ENCODE peak calls at places on chromosomes 3 and 15, in six cellular contexts. One of them, this sample, is unnamed.

GRCh38 chr3:188170461-188171459 is 16.8 kb downstream of the LPP start:
- DNase-seq in AG04449: no peak
- DNase-seq in AG10803: no peak
- DNase-seq in tibial nerve: no peak
- DNase-seq in A549: peak; percentile 53
- DNase-seq in fibroblast of the aortic adventitia: no peak
- DNase-seq in this sample: no peak

GRCh38 chr3:159941043-159941994 is 47.3 kb upstream of the IL12A start:
- DNase-seq in AG04449: no peak
- DNase-seq in A549: no peak
- DNase-seq in tibial nerve: no peak
- DNase-seq in AG10803: no peak
- DNase-seq in fibroblast of the aortic adventitia: no peak
- DNase-seq in this sample: no peak

GRCh38 chr3:43932921-43933320 is 242.2 kb downstream of the ABHD5 start:
- DNase-seq in tibial nerve: no peak
- DNase-seq in A549: no peak
- DNase-seq in AG10803: peak; percentile 55
- DNase-seq in fibroblast of the aortic adventitia: peak; percentile 80
- DNase-seq in AG04449: no peak
- DNase-seq in this sample: peak; percentile 60

GRCh38 chr3:150783334-150783733 is 20.4 kb upstream of the SIAH2 start:
- DNase-seq in AG04449: no peak
- DNase-seq in tibial nerve: no peak
- DNase-seq in fibroblast of the aortic adventitia: peak; percentile 51
- DNase-seq in A549: no peak
- DNase-seq in AG10803: peak; percentile 56
- DNase-seq in this sample: peak; percentile 22

GRCh38 chr3:55524565-55525244 is 37.6 kb upstream of the WNT5A start:
- DNase-seq in AG04449: peak; percentile 4
- DNase-seq in tibial nerve: no peak
- DNase-seq in fibroblast of the aortic adventitia: peak; percentile 87
- DNase-seq in AG10803: peak; percentile 86
- DNase-seq in A549: no peak
- DNase-seq in this sample: peak; percentile 53

GRCh38 chr15:39074341-39074740 is 506.5 kb upstream of the THBS1 start:
- DNase-seq in AG04449: no peak
- DNase-seq in tibial nerve: no peak
- DNase-seq in A549: no peak
- DNase-seq in AG10803: no peak
- DNase-seq in fibroblast of the aortic adventitia: peak; percentile 37
- DNase-seq in this sample: no peak

GRCh38 chr3:123261666-123262065 is 59.9 kb downstream of the SEC22A start:
- DNase-seq in A549: no peak
- DNase-seq in AG04449: no peak
- DNase-seq in tibial nerve: no peak
- DNase-seq in AG10803: no peak
- DNase-seq in fibroblast of the aortic adventitia: no peak
- DNase-seq in this sample: no peak

GRCh38 chr3:27431116-27431515 is 53.1 kb downstream of the SLC4A7 start:
- DNase-seq in AG10803: peak; percentile 99
- DNase-seq in A549: peak; percentile 87
- DNase-seq in fibroblast of the aortic adventitia: peak; percentile 98
- DNase-seq in tibial nerve: no peak
- DNase-seq in AG04449: peak; percentile 99
- DNase-seq in this sample: peak; percentile 98

GRCh38 chr3:150607267-150608065 is 4.3 kb downstream of the SELENOT start:
- DNase-seq in AG04449: no peak
- DNase-seq in AG10803: no peak
- DNase-seq in tibial nerve: no peak
- DNase-seq in fibroblast of the aortic adventitia: no peak
- DNase-seq in A549: no peak
- DNase-seq in this sample: no peak

GRCh38 chr3:105899528-105899927 is 30.7 kb upstream of the CBLB start:
- DNase-seq in AG10803: peak; percentile 83
- DNase-seq in A549: peak; percentile 25
- DNase-seq in fibroblast of the aortic adventitia: peak; percentile 81
- DNase-seq in tibial nerve: no peak
- DNase-seq in AG04449: peak; percentile 71
- DNase-seq in this sample: peak; percentile 72

GRCh38 chr3:66075281-66075680 is 36.6 kb upstream of the MAGI1 start:
- DNase-seq in A549: no peak
- DNase-seq in AG04449: peak; percentile 12
- DNase-seq in tibial nerve: no peak
- DNase-seq in fibroblast of the aortic adventitia: peak; percentile 78
- DNase-seq in AG10803: peak; percentile 81
- DNase-seq in this sample: peak; percentile 66

GRCh38 chr3:117355566-117355965 is 646.0 kb downstream of the TUSC7 start:
- DNase-seq in AG10803: peak; percentile 7
- DNase-seq in AG04449: no peak
- DNase-seq in A549: peak; percentile 41
- DNase-seq in fibroblast of the aortic adventitia: peak; percentile 6
- DNase-seq in tibial nerve: no peak
- DNase-seq in this sample: peak; percentile 0

GRCh38 chr3:111071257-111072015 is at the start of gene NECTIN3:
- DNase-seq in AG04449: peak; percentile 90
- DNase-seq in A549: peak; percentile 97
- DNase-seq in tibial nerve: peak; percentile 89
- DNase-seq in fibroblast of the aortic adventitia: peak; percentile 99
- DNase-seq in AG10803: peak; percentile 99
- DNase-seq in this sample: peak; percentile 98

GRCh38 chr15:25863067-25863967 is at the start of gene ATP10A:
- DNase-seq in tibial nerve: no peak
- DNase-seq in fibroblast of the aortic adventitia: peak; percentile 74
- DNase-seq in A549: peak; percentile 29
- DNase-seq in AG10803: peak; percentile 66
- DNase-seq in AG04449: no peak
- DNase-seq in this sample: peak; percentile 53

GRCh38 chr15:76648732-76649444 is 256.3 kb downstream of the SCAPER start:
- DNase-seq in AG04449: no peak
- DNase-seq in A549: no peak
- DNase-seq in tibial nerve: no peak
- DNase-seq in fibroblast of the aortic adventitia: no peak
- DNase-seq in AG10803: no peak
- DNase-seq in this sample: no peak

GRCh38 chr15:41659855-41660234 is 360 bp upstream of the MGA start:
- DNase-seq in tibial nerve: no peak
- DNase-seq in A549: no peak
- DNase-seq in fibroblast of the aortic adventitia: no peak
- DNase-seq in AG04449: no peak
- DNase-seq in AG10803: no peak
- DNase-seq in this sample: no peak

GRCh38 chr3:36600413-36600812 is 163.9 kb downstream of the DCLK3 start:
- DNase-seq in AG04449: no peak
- DNase-seq in A549: peak; percentile 23
- DNase-seq in tibial nerve: no peak
- DNase-seq in fibroblast of the aortic adventitia: no peak
- DNase-seq in AG10803: no peak
- DNase-seq in this sample: no peak

GRCh38 chr3:17874630-17875029 is 132.2 kb upstream of the TBC1D5 start:
- DNase-seq in tibial nerve: no peak
- DNase-seq in AG04449: no peak
- DNase-seq in AG10803: no peak
- DNase-seq in A549: no peak
- DNase-seq in fibroblast of the aortic adventitia: no peak
- DNase-seq in this sample: no peak

GRCh38 chr15:89399390-89400120 is 64.9 kb upstream of the POLG start:
- DNase-seq in tibial nerve: no peak
- DNase-seq in fibroblast of the aortic adventitia: no peak
- DNase-seq in AG10803: no peak
- DNase-seq in A549: peak; percentile 84
- DNase-seq in AG04449: no peak
- DNase-seq in this sample: no peak

GRCh38 chr3:129690406-129690805 is 83.9 kb upstream of the PLXND1 start:
- DNase-seq in AG04449: peak; percentile 7
- DNase-seq in tibial nerve: no peak
- DNase-seq in A549: peak; percentile 70
- DNase-seq in fibroblast of the aortic adventitia: peak; percentile 63
- DNase-seq in AG10803: peak; percentile 52
- DNase-seq in this sample: peak; percentile 82

DNA sequence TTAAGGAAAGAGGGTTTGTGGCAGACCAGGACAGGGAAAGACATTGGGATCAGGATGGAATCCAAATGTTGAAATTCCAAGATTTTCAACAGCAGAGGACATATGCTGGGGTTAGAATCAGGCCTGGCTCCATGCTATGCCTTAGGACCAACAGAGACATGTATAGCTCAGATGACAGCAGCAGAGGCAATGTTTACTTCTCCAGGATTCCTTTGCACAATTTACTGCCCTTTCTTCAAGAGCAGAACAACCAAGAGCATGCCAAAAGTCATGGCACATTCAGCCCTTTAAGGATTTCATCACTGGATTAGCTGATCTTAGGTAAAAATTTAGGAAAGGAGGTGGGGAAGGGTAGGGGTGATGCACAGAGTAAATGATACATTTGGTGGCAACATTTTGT is 69.6 kb upstream of the GSK3B start:
- DNase-seq in fibroblast of the aortic adventitia: no peak
- DNase-seq in AG10803: peak; percentile 58
- DNase-seq in A549: no peak
- DNase-seq in AG04449: no peak
- DNase-seq in tibial nerve: no peak
- DNase-seq in this sample: no peak
- TF ChIP-seq CTCF in fibroblast of the aortic adventitia: no peak
- TF ChIP-seq CTCF in AG10803: no peak
- TF ChIP-seq CTCF in A549: no peak
- TF ChIP-seq CTCF in AG04449: no peak
- TF ChIP-seq CTCF in tibial nerve: no peak
- TF ChIP-seq CTCF in this sample: no peak

GRCh38 chr15:60553163-60553562 is 74.2 kb upstream of the ICE2 start:
- DNase-seq in tibial nerve: no peak
- DNase-seq in fibroblast of the aortic adventitia: no peak
- DNase-seq in A549: no peak
- DNase-seq in AG04449: no peak
- DNase-seq in AG10803: no peak
- DNase-seq in this sample: no peak

GRCh38 chr15:60551147-60551780 is 72.3 kb upstream of the ICE2 start:
- DNase-seq in A549: no peak
- DNase-seq in tibial nerve: no peak
- DNase-seq in fibroblast of the aortic adventitia: no peak
- DNase-seq in AG10803: no peak
- DNase-seq in AG04449: no peak
- DNase-seq in this sample: no peak

GRCh38 chr15:60552224-60552623 is 73.3 kb upstream of the ICE2 start:
- DNase-seq in AG04449: no peak
- DNase-seq in fibroblast of the aortic adventitia: no peak
- DNase-seq in A549: no peak
- DNase-seq in tibial nerve: no peak
- DNase-seq in AG10803: no peak
- DNase-seq in this sample: no peak

GRCh38 chr15:60554494-60554893 is 75.6 kb upstream of the ICE2 start:
- DNase-seq in fibroblast of the aortic adventitia: no peak
- DNase-seq in A549: no peak
- DNase-seq in AG04449: no peak
- DNase-seq in tibial nerve: no peak
- DNase-seq in AG10803: no peak
- DNase-seq in this sample: no peak

DNA sequence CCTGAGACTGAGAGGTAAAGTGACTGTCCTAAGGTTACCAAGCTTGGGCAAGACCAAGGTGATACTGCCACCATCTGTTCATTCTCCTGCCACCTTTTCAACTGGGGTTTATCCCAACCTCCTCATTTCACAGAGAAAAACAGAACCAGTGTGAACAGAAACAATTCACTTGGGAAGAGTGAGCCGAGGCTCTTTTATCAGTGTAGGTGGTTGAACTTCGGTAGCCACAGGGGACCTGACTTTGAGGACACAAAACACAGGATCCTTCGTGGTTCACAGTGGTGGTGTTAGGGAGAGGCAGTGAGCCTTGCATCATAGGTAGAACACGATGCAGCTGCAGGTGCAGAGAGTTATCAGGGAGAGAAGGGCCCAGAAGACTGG is 72.8 kb upstream of the ICE2 start:
- DNase-seq in AG04449: no peak
- DNase-seq in fibroblast of the aortic adventitia: no peak
- DNase-seq in A549: peak; percentile 16
- DNase-seq in tibial nerve: no peak
- DNase-seq in AG10803: no peak
- DNase-seq in this sample: no peak
- H3K4me3 ChIP-seq in AG04449: no peak overlapping the region
- H3K4me3 ChIP-seq in fibroblast of the aortic adventitia: no peak overlapping the region
- H3K4me3 ChIP-seq in A549: no peak overlapping the region
- H3K4me3 ChIP-seq in tibial nerve: no peak overlapping the region
- H3K4me3 ChIP-seq in AG10803: no peak overlapping the region
- H3K4me3 ChIP-seq in this sample: no peak overlapping the region

DNA sequence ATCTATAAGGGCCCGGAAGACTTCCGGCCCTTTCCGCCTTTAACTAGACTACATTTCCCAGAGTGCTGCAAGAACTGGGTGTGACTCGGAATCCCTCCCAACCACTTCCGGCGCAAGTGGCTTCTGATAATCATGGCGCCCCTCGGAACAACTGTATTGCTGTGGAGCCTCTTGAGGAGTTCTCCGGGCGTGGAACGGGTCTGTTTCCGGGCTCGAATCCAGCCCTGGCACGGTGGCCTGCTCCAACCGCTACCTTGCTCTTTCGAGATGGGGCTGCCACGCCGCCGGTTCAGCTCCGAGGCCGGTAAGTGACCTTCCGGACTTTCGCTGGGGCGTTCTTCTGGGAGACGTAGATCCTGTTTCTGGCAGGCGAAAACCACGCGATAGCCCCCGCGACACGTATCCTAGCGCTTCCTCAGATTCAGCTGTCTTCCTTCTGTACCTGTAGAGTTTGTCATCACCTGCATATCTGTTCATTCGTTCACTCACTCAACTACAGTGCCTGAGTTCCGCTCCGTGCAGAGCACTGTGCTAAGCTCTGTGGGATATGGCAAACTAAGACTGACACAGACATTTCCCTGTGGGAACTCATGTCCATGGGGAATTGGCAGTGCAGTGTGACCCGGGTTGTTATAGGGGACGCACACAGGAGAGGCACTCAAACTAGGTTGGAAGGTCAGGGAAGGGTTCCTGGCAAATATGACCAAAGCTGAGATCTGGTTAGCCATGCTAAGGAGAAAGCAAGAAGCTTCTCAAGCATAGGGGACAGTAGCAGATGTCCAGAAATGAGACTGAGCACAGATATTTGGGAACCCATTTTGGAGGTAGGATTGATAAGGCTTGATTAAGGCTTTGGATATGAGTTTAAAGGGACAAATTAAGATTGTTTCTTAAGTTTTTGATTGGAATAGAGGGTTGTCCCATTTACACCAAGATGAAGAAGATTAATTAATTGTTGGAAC is at the start of gene MRPS22:
- DNase-seq in tibial nerve: peak; percentile 58
- DNase-seq in AG10803: peak; percentile 90
- DNase-seq in A549: peak; percentile 90
- DNase-seq in AG04449: peak; percentile 66
- DNase-seq in fibroblast of the aortic adventitia: peak; percentile 91
- DNase-seq in this sample: peak; percentile 92
- TF ChIP-seq CTCF in tibial nerve: no peak
- TF ChIP-seq CTCF in AG10803: no peak
- TF ChIP-seq CTCF in A549: no peak
- TF ChIP-seq CTCF in AG04449: no peak
- TF ChIP-seq CTCF in fibroblast of the aortic adventitia: no peak
- TF ChIP-seq CTCF in this sample: no peak

DNA sequence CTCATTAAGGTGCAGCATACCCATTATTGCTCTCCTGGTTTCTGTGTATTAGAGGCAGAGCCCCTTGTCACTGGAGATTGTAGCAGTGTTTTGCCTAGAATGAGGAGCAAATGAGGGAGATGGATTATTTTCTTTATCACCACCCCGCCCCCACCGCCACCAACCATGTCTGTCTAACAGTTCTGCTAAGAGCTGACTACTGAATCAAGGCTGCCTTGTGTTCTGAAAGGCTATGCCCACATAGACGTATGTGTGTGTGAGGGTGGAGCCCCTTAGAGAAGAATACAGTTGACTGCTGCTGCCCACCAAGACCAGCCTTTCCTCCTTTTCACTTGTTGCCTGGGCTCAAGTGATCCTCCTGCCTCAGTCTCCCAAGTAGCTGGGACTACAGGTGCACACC is 47.4 kb downstream of the RAD54L2 start:
- DNase-seq in fibroblast of the aortic adventitia: no peak
- DNase-seq in tibial nerve: no peak
- DNase-seq in A549: no peak
- DNase-seq in AG04449: no peak
- DNase-seq in AG10803: no peak
- DNase-seq in this sample: no peak
- H3K4me3 ChIP-seq in fibroblast of the aortic adventitia: no peak overlapping the region
- H3K4me3 ChIP-seq in tibial nerve: no peak overlapping the region
- H3K4me3 ChIP-seq in A549: no peak overlapping the region
- H3K4me3 ChIP-seq in AG04449: no peak overlapping the region
- H3K4me3 ChIP-seq in AG10803: no peak overlapping the region
- H3K4me3 ChIP-seq in this sample: no peak overlapping the region